ENCODE peak calls at places on chromosomes 11 and 22, in nine cellular contexts. F, M, C, K, S, N, L, T and J are unnamed samples.

GRCh38 chr11:127106142-127106541 is 105.6 kb upstream of the KIRREL3 start:
- DNase-seq in F (no peak), M (peak), C (no peak), K (no peak), S (no peak), N (no peak), L (peak), T (no peak), J (peak)

GRCh38 chr11:36078686-36079055 is 134.8 kb downstream of the LDLRAD3 start:
- DNase-seq in F (no peak), M (no peak), C (no peak), K (no peak), S (no peak), N (no peak), L (no peak), T (no peak), J (no peak)

GRCh38 chr11:95503047-95503446 is 272.0 kb upstream of the SESN3 start:
- DNase-seq in F (no peak), M (no peak), C (no peak), K (no peak), S (no peak), N (peak), L (no peak), T (no peak), J (no peak)

GRCh38 chr22:40838486-40838885 is 18.0 kb downstream of the ST13 start:
- DNase-seq in F (no peak), M (no peak), C (no peak), K (no peak), S (no peak), N (no peak), L (peak), T (no peak), J (no peak)

GRCh38 chr11:74676596-74676995 is 54.6 kb downstream of the CHRDL2 start:
- DNase-seq in F (no peak), M (no peak), C (no peak), K (no peak), S (no peak), N (no peak), L (no peak), T (peak), J (no peak)

GRCh38 chr22:41216984-41217383 is 11.9 kb downstream of the L3MBTL2 start:
- DNase-seq in F (no peak), M (no peak), C (no peak), K (no peak), S (no peak), N (peak), L (peak), T (no peak), J (no peak)

GRCh38 chr22:26377170-26377825 is 51.8 kb upstream of the ASPHD2 start:
- DNase-seq in F (no peak), M (no peak), C (no peak), K (no peak), S (no peak), N (peak), L (peak), T (no peak), J (no peak)

GRCh38 chr11:57885298-57886035 is 123.9 kb downstream of the CTNND1 start:
- DNase-seq in F (no peak), M (peak), C (no peak), K (no peak), S (no peak), N (peak), L (no peak), T (no peak), J (no peak)

GRCh38 chr22:31537019-31537535 is 40.7 kb downstream of the SFI1 start:
- DNase-seq in F (peak), M (no peak), C (no peak), K (no peak), S (no peak), N (peak), L (no peak), T (no peak), J (no peak)

GRCh38 chr11:44505591-44506054 is 59.8 kb upstream of the CD82 start:
- DNase-seq in F (no peak), M (no peak), C (no peak), K (no peak), S (no peak), N (peak), L (no peak), T (no peak), J (no peak)

GRCh38 chr11:76260296-76260695 is 54.0 kb upstream of the WNT11 start:
- DNase-seq in F (no peak), M (no peak), C (no peak), K (no peak), S (no peak), N (no peak), L (no peak), T (no peak), J (no peak)

GRCh38 chr11:117654281-117654680 is 142.7 kb downstream of the DSCAML1 start:
- DNase-seq in F (no peak), M (no peak), C (no peak), K (no peak), S (no peak), N (no peak), L (no peak), T (no peak), J (no peak)

GRCh38 chr22:36486619-36487384 is 5.4 kb upstream of the TXN2 start:
- DNase-seq in F (no peak), M (peak), C (no peak), K (no peak), S (peak), N (peak), L (no peak), T (no peak), J (no peak)

GRCh38 chr11:87092159-87092558 is 54.4 kb downstream of the TMEM135 start:
- DNase-seq in F (no peak), M (no peak), C (no peak), K (no peak), S (no peak), N (peak), L (no peak), T (no peak), J (no peak)

GRCh38 chr11:64428685-64429084 is 69.7 kb downstream of the RPS6KA4 start:
- DNase-seq in F (no peak), M (no peak), C (no peak), K (no peak), S (no peak), N (no peak), L (no peak), T (no peak), J (no peak)

GRCh38 chr11:78715639-78716311 is 141.1 kb upstream of the NARS2 start:
- DNase-seq in F (peak), M (peak), C (peak), K (peak), S (no peak), N (peak), L (peak), T (no peak), J (no peak)

GRCh38 chr22:50702821-50703725 is 30.4 kb downstream of the SHANK3 start:
- DNase-seq in F (no peak), M (peak), C (no peak), K (no peak), S (no peak), N (no peak), L (no peak), T (no peak), J (no peak)

GRCh38 chr11:72113170-72113808 is 794 bp upstream of the ANAPC15 start:
- DNase-seq in F (no peak), M (no peak), C (no peak), K (no peak), S (no peak), N (no peak), L (peak), T (no peak), J (no peak)

GRCh38 chr11:120020981-120021380 is 116.9 kb downstream of the TRIM29 start:
- DNase-seq in F (no peak), M (no peak), C (no peak), K (no peak), S (no peak), N (no peak), L (no peak), T (no peak), J (no peak)

GRCh38 chr11:44858796-44859527 is 91.7 kb downstream of the TP53I11 start:
- DNase-seq in F (no peak), M (no peak), C (no peak), K (no peak), S (no peak), N (no peak), L (no peak), T (no peak), J (peak)

GRCh38 chr22:39661842-39662676 is 91.5 kb downstream of the CACNA1I start:
- DNase-seq in F (peak), M (peak), C (no peak), K (no peak), S (peak), N (no peak), L (no peak), T (peak), J (no peak)

GRCh38 chr22:41237707-41238569 is 2.8 kb downstream of the CHADL start:
- DNase-seq in F (peak), M (peak), C (peak), K (peak), S (peak), N (peak), L (peak), T (no peak), J (no peak)

GRCh38 chr11:117796456-117797428 is at the start of gene DSCAML1:
- DNase-seq in F (peak), M (peak), C (peak), K (peak), S (peak), N (no peak), L (peak), T (no peak), J (no peak)

GRCh38 chr22:23542933-23543332 is 37.2 kb downstream of the IGLL1 start:
- DNase-seq in F (no peak), M (no peak), C (no peak), K (no peak), S (no peak), N (peak), L (peak), T (no peak), J (no peak)

GRCh38 chr11:43504316-43504950 is 145.7 kb downstream of the TTC17 start:
- DNase-seq in F (peak), M (peak), C (peak), K (no peak), S (no peak), N (peak), L (no peak), T (no peak), J (no peak)

GRCh38 chr22:29108137-29108536 is 35.3 kb downstream of the KREMEN1 start:
- DNase-seq in F (no peak), M (no peak), C (no peak), K (no peak), S (no peak), N (peak), L (no peak), T (no peak), J (no peak)

GRCh38 chr22:37098976-37099577 is 10.4 kb downstream of the TMPRSS6 start:
- DNase-seq in F (no peak), M (no peak), C (no peak), K (no peak), S (no peak), N (no peak), L (peak), T (no peak), J (no peak)